ENCODE peak calls at places on chromosome 20, in eight cellular contexts. U is WERI-Rb-1; X is stimulated activated CD8-positive, alpha-beta memory T cell treated with anti-CD3 and anti-CD28 coated beads, Interleukin-15, amount 100 ng/mL, for 24 hours; Y is HFFc6; F is GM03348; D is astrocyte of the spinal cord; B is foreskin fibroblast; V is NCI-H1105. M is an unnamed sample.
A peak's percentile ranks its signal among the peaks of the same experiment; 100 is the strongest.

GRCh38 chr20:47191074-47191673 is 165.3 kb downstream of the ZMYND8 start:
- DNase-seq in Y (peak; percentile 25), V (no peak), B (peak; percentile 45), D (no peak), U (no peak), F (no peak), X (no peak), M (no peak)

GRCh38 chr20:59778615-59779200 is 154.7 kb downstream of the SYCP2 start:
- DNase-seq in D (no peak), B (no peak), Y (no peak), V (no peak), F (no peak), X (no peak), U (no peak), M (no peak)

GRCh38 chr20:4427936-4428581 is 293.6 kb upstream of the PRND start:
- DNase-seq in U (no peak), B (no peak), Y (no peak), D (no peak), V (no peak), F (no peak), X (no peak), M (no peak)

GRCh38 chr20:51153867-51154707 is 131.2 kb upstream of the KCNG1 start:
- DNase-seq in V (no peak), X (no peak), D (no peak), Y (no peak), U (no peak), F (no peak), B (no peak), M (no peak)

GRCh38 chr20:4633780-4634179 is 87.9 kb upstream of the PRND start:
- DNase-seq in X (no peak), U (no peak), D (peak; percentile 65), V (no peak), F (peak; percentile 77), B (peak; percentile 90), Y (peak; percentile 85), M (no peak)

GRCh38 chr20:24033151-24033550 is 44.6 kb upstream of the GGTLC1 start:
- DNase-seq in F (no peak), X (no peak), D (no peak), V (no peak), Y (no peak), U (no peak), B (no peak), M (no peak)

GRCh38 chr20:21099653-21100589 is 6.2 kb downstream of the LINC00237 start:
- DNase-seq in Y (no peak), V (no peak), D (no peak), U (no peak), F (peak; percentile 24), B (peak; percentile 50), X (no peak), M (peak; percentile 79)

GRCh38 chr20:32487381-32487780 is 97.8 kb downstream of the NOL4L start:
- DNase-seq in X (no peak), F (no peak), U (no peak), Y (no peak), V (no peak), B (no peak), D (no peak), M (no peak)

GRCh38 chr20:45061244-45061643 is 39.7 kb downstream of the KCNS1 start:
- DNase-seq in D (peak; percentile 75), V (no peak), Y (peak; percentile 92), F (peak; percentile 81), B (peak; percentile 94), X (no peak), U (no peak), M (no peak)

GRCh38 chr20:5191829-5192569 is 65.2 kb downstream of the CDS2 start:
- DNase-seq in U (peak; percentile 24), B (peak; percentile 84), X (no peak), Y (peak; percentile 73), V (peak; percentile 28), F (peak; percentile 85), D (peak; percentile 77), M (peak; percentile 82)

GRCh38 chr20:62149532-62150235 is 6.1 kb downstream of the SS18L1 start:
- DNase-seq in U (no peak), D (no peak), F (peak; percentile 50), Y (no peak), V (no peak), X (no peak), B (peak; percentile 48), M (no peak)

GRCh38 chr20:7496394-7497111 is 443.7 kb downstream of the HAO1 start:
- DNase-seq in X (no peak), Y (no peak), V (no peak), F (no peak), D (peak; percentile 90), U (no peak), B (peak; percentile 54), M (no peak)

GRCh38 chr20:4135385-4136077 is 120.2 kb upstream of the RNF24 start:
- DNase-seq in X (no peak), D (peak; percentile 98), Y (peak; percentile 98), B (peak; percentile 98), V (no peak), F (peak; percentile 94), U (no peak), M (no peak)

GRCh38 chr20:47262008-47262364 is 94.5 kb downstream of the ZMYND8 start:
- DNase-seq in U (no peak), X (no peak), F (no peak), D (no peak), Y (no peak), B (no peak), V (no peak), M (no peak)

GRCh38 chr20:48908661-48909316 is 12.7 kb upstream of the ARFGEF2 start:
- DNase-seq in U (no peak), X (no peak), D (peak; percentile 19), F (no peak), V (no peak), Y (no peak), B (no peak), M (no peak)

GRCh38 chr20:38937978-38938473 is 11.8 kb downstream of the FAM83D start:
- DNase-seq in F (no peak), B (no peak), V (no peak), Y (no peak), D (no peak), X (no peak), U (peak; percentile 18), M (no peak)

GRCh38 chr20:50360218-50360672 is 149.9 kb upstream of the PTPN1 start:
- DNase-seq in V (no peak), B (no peak), X (no peak), U (no peak), D (no peak), F (no peak), Y (no peak), M (no peak)

GRCh38 chr20:9989066-9989724 is 45.6 kb upstream of the ANKEF1 start:
- DNase-seq in U (no peak), B (peak; percentile 76), V (no peak), D (peak; percentile 82), Y (no peak), F (no peak), X (no peak), M (no peak)

GRCh38 chr20:6942266-6942665 is 174.8 kb downstream of the BMP2 start:
- DNase-seq in F (no peak), V (no peak), Y (no peak), X (no peak), D (no peak), U (no peak), B (no peak), M (no peak)

GRCh38 chr20:33561981-33562601 is 72.2 kb downstream of the CBFA2T2 start:
- DNase-seq in U (peak; percentile 58), F (peak; percentile 89), Y (peak; percentile 58), X (no peak), B (peak; percentile 97), V (peak; percentile 98), D (peak; percentile 84), M (peak; percentile 94)

GRCh38 chr20:45487231-45487635 is 17.7 kb downstream of the WFDC2 start:
- DNase-seq in D (no peak), U (no peak), F (no peak), X (no peak), Y (no peak), B (no peak), V (no peak), M (no peak)

GRCh38 chr20:14264869-14265268 is 72.5 kb downstream of the FLRT3 start:
- DNase-seq in U (no peak), F (peak; percentile 61), X (no peak), Y (peak; percentile 13), D (peak; percentile 10), V (no peak), B (peak; percentile 50), M (peak; percentile 37)

GRCh38 chr20:3613821-3614440 is 49.3 kb downstream of the GFRA4 start:
- DNase-seq in F (peak; percentile 71), X (no peak), D (peak; percentile 4), B (peak; percentile 51), U (no peak), V (no peak), Y (peak; percentile 3), M (no peak)

GRCh38 chr20:11379257-11380011 is 538.3 kb upstream of the BTBD3 start:
- DNase-seq in F (no peak), D (no peak), B (peak; percentile 5), X (no peak), V (no peak), Y (no peak), U (peak; percentile 99), M (peak; percentile 95)

GRCh38 chr20:10065154-10065833 is 30.5 kb downstream of the ANKEF1 start:
- DNase-seq in Y (no peak), X (no peak), F (no peak), V (no peak), B (peak; percentile 58), U (no peak), D (peak; percentile 33), M (no peak)

GRCh38 chr20:58441723-58442122 is 52.7 kb downstream of the VAPB start:
- DNase-seq in V (no peak), Y (no peak), D (no peak), F (no peak), U (no peak), X (no peak), B (no peak), M (no peak)

GRCh38 chr20:34522969-34523871 is 7.0 kb downstream of the DYNLRB1 start:
- DNase-seq in U (peak; percentile 73), D (peak; percentile 64), Y (peak; percentile 45), V (peak; percentile 33), B (peak; percentile 74), X (no peak), F (peak; percentile 47), M (peak; percentile 80)

GRCh38 chr20:17327185-17327780 is 100.4 kb downstream of the PCSK2 start:
- DNase-seq in D (no peak), U (no peak), B (no peak), V (no peak), F (no peak), Y (no peak), X (no peak), M (peak; percentile 21)

GRCh38 chr20:13436530-13436929 is 202.2 kb downstream of the TASP1 start:
- DNase-seq in V (no peak), Y (no peak), F (no peak), B (no peak), D (no peak), X (no peak), U (peak; percentile 17), M (no peak)

GRCh38 chr20:31835554-31835953 is 9.8 kb downstream of the FOXS1 start:
- DNase-seq in X (no peak), F (no peak), D (no peak), V (no peak), U (no peak), B (no peak), Y (no peak), M (no peak)

GRCh38 chr20:34815636-34816035 is 9.8 kb downstream of the NCOA6 start:
- DNase-seq in Y (no peak), U (no peak), D (peak; percentile 7), X (no peak), B (peak; percentile 40), F (peak; percentile 9), V (no peak), M (no peak)

GRCh38 chr20:5510446-5510845 is 193.7 kb upstream of the PROKR2 start:
- DNase-seq in Y (no peak), X (no peak), F (no peak), D (peak; percentile 3), U (no peak), B (peak; percentile 31), V (no peak), M (no peak)

GRCh38 chr20:14413835-14414234 is 76.4 kb upstream of the FLRT3 start:
- DNase-seq in D (no peak), F (no peak), Y (no peak), B (no peak), V (no peak), X (no peak), U (no peak), M (no peak)

GRCh38 chr20:47124235-47124717 is 229.6 kb downstream of the EYA2 start:
- DNase-seq in D (no peak), U (no peak), X (no peak), V (no peak), B (peak; percentile 20), Y (no peak), F (no peak), M (no peak)